ENCODE peak calls at places on chromosomes 7 and 10, in four cellular contexts. One of them, this sample, is unnamed. For H3K27me3, H3K9me3 and H3K4me1, the result is how much of the 10 kb centered on the place peaks cover.

GRCh38 chr10:69645751-69646687 is 16.0 kb downstream of the FAM241B start:
- DNase-seq in stomach: no peak
- DNase-seq in colonic mucosa: no peak
- DNase-seq in upper lobe of right lung: peak
- DNase-seq in this sample: no peak

GRCh38 chr7:2440608-2441245 is 35.5 kb downstream of the GRIFIN start:
- DNase-seq in colonic mucosa: no peak
- DNase-seq in stomach: peak
- DNase-seq in upper lobe of right lung: no peak
- DNase-seq in this sample: no peak

GRCh38 chr7:128361463-128362441 is at the start of gene PRRT4:
- DNase-seq in stomach: peak
- DNase-seq in colonic mucosa: no peak
- DNase-seq in upper lobe of right lung: peak
- DNase-seq in this sample: peak

GRCh38 chr7:73890541-73891147 is 29.7 kb downstream of the TMEM270 start:
- DNase-seq in colonic mucosa: no peak
- DNase-seq in stomach: no peak
- DNase-seq in upper lobe of right lung: no peak
- DNase-seq in this sample: no peak

GRCh38 chr7:23287612-23288011 is 11.5 kb upstream of the MALSU1 start:
- DNase-seq in colonic mucosa: no peak
- DNase-seq in stomach: no peak
- DNase-seq in upper lobe of right lung: no peak
- DNase-seq in this sample: no peak

GRCh38 chr10:132972986-132973902 is 30.9 kb upstream of the CFAP46 start:
- DNase-seq in colonic mucosa: no peak
- DNase-seq in stomach: no peak
- DNase-seq in upper lobe of right lung: peak
- DNase-seq in this sample: no peak

GRCh38 chr10:16752099-16752498 is 65.1 kb downstream of the RSU1 start:
- DNase-seq in upper lobe of right lung: no peak
- DNase-seq in colonic mucosa: no peak
- DNase-seq in stomach: no peak
- DNase-seq in this sample: no peak

GRCh38 chr10:63554666-63555065 is 33.5 kb downstream of the REEP3 start:
- DNase-seq in upper lobe of right lung: no peak
- DNase-seq in colonic mucosa: no peak
- DNase-seq in stomach: no peak
- DNase-seq in this sample: peak

GRCh38 chr7:27714831-27715444 is 25.0 kb upstream of the TAX1BP1 start:
- DNase-seq in stomach: no peak
- DNase-seq in colonic mucosa: no peak
- DNase-seq in upper lobe of right lung: no peak
- DNase-seq in this sample: no peak

GRCh38 chr10:8053446-8054242 is 844 bp upstream of the GATA3 start:
- DNase-seq in upper lobe of right lung: peak
- DNase-seq in stomach: peak
- DNase-seq in colonic mucosa: peak
- DNase-seq in this sample: peak

GRCh38 chr7:2116086-2116810 is 116.5 kb downstream of the MAD1L1 start:
- DNase-seq in colonic mucosa: no peak
- DNase-seq in stomach: no peak
- DNase-seq in upper lobe of right lung: no peak
- DNase-seq in this sample: no peak

GRCh38 chr7:30933124-30933893 is 21.7 kb downstream of the AQP1 start:
- DNase-seq in colonic mucosa: peak
- DNase-seq in stomach: no peak
- DNase-seq in upper lobe of right lung: peak
- DNase-seq in this sample: peak

GRCh38 chr10:7541137-7542087 is 125.4 kb downstream of the ITIH5 start:
- DNase-seq in upper lobe of right lung: no peak
- DNase-seq in stomach: no peak
- DNase-seq in colonic mucosa: peak
- DNase-seq in this sample: peak

GRCh38 chr10:93718937-93719725 is 16.7 kb upstream of the FRA10AC1 start:
- DNase-seq in colonic mucosa: no peak
- DNase-seq in stomach: no peak
- DNase-seq in upper lobe of right lung: no peak
- DNase-seq in this sample: peak

GRCh38 chr7:82419200-82419599 is 24.4 kb downstream of the CACNA2D1 start:
- DNase-seq in upper lobe of right lung: no peak
- DNase-seq in stomach: peak
- DNase-seq in colonic mucosa: no peak
- DNase-seq in this sample: no peak

GRCh38 chr10:125742465-125742864 is 23.0 kb downstream of the EDRF1 start:
- DNase-seq in upper lobe of right lung: no peak
- DNase-seq in colonic mucosa: no peak
- DNase-seq in stomach: no peak
- DNase-seq in this sample: no peak

GRCh38 chr10:77592946-77593636 is 44.5 kb downstream of the KCNMA1 start:
- DNase-seq in upper lobe of right lung: no peak
- DNase-seq in stomach: peak
- DNase-seq in colonic mucosa: no peak
- DNase-seq in this sample: no peak

GRCh38 chr10:77093126-77093525 is 544.5 kb downstream of the KCNMA1 start:
- DNase-seq in upper lobe of right lung: no peak
- DNase-seq in stomach: no peak
- DNase-seq in colonic mucosa: no peak
- DNase-seq in this sample: no peak

DNA sequence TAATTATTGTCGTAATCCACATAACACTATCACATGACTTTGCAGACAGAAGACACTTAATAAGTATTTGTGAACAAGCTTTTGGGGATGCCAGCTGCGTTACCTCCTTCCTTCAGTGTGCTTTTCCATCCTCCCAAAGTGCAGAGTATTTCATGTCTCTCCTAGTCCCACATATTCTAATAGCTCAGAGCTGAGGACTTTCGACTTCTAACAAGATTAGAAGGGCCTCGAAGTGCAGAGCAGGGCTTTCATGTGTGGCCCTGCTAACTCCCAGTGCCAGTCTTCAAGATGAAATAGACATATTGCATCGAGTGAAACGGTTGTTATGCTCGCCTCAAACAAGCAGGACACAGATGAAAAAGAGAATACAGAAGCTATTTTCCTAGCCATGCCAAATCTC is 125.7 kb upstream of the RNF32 start:
- DNase-seq in stomach: no peak
- DNase-seq in upper lobe of right lung: no peak
- DNase-seq in colonic mucosa: no peak
- DNase-seq in this sample: no peak
- H3K27me3 ChIP-seq in stomach: under half
- H3K27me3 ChIP-seq in upper lobe of right lung: under half
- H3K27me3 ChIP-seq in colonic mucosa: under half
- H3K27me3 ChIP-seq in this sample: under half

GRCh38 chr10:107919626-107920235 is 755.2 kb upstream of the SORCS1 start:
- DNase-seq in stomach: no peak
- DNase-seq in colonic mucosa: no peak
- DNase-seq in upper lobe of right lung: no peak
- DNase-seq in this sample: no peak

GRCh38 chr10:107914450-107915276 is 750.2 kb upstream of the SORCS1 start:
- DNase-seq in stomach: no peak
- DNase-seq in upper lobe of right lung: peak
- DNase-seq in colonic mucosa: peak
- DNase-seq in this sample: peak

GRCh38 chr10:107913317-107914294 is 749.1 kb upstream of the SORCS1 start:
- DNase-seq in upper lobe of right lung: no peak
- DNase-seq in stomach: no peak
- DNase-seq in colonic mucosa: no peak
- DNase-seq in this sample: no peak

GRCh38 chr10:107918171-107918570 is 753.7 kb upstream of the SORCS1 start:
- DNase-seq in colonic mucosa: no peak
- DNase-seq in stomach: no peak
- DNase-seq in upper lobe of right lung: no peak
- DNase-seq in this sample: no peak

GRCh38 chr10:107915277-107915634 is 750.8 kb upstream of the SORCS1 start:
- DNase-seq in stomach: no peak
- DNase-seq in upper lobe of right lung: no peak
- DNase-seq in colonic mucosa: no peak
- DNase-seq in this sample: no peak
- H3K9me3 ChIP-seq in stomach: under half
- H3K9me3 ChIP-seq in upper lobe of right lung: under half
- H3K9me3 ChIP-seq in colonic mucosa: under half
- H3K9me3 ChIP-seq in this sample: under half

GRCh38 chr10:72735288-72735926 is 43.5 kb downstream of the MCU start:
- DNase-seq in upper lobe of right lung: no peak
- DNase-seq in stomach: no peak
- DNase-seq in colonic mucosa: no peak
- DNase-seq in this sample: no peak
- H3K4me1 ChIP-seq in upper lobe of right lung: under half
- H3K4me1 ChIP-seq in stomach: under half
- H3K4me1 ChIP-seq in colonic mucosa: under half
- H3K4me1 ChIP-seq in this sample: under half

DNA sequence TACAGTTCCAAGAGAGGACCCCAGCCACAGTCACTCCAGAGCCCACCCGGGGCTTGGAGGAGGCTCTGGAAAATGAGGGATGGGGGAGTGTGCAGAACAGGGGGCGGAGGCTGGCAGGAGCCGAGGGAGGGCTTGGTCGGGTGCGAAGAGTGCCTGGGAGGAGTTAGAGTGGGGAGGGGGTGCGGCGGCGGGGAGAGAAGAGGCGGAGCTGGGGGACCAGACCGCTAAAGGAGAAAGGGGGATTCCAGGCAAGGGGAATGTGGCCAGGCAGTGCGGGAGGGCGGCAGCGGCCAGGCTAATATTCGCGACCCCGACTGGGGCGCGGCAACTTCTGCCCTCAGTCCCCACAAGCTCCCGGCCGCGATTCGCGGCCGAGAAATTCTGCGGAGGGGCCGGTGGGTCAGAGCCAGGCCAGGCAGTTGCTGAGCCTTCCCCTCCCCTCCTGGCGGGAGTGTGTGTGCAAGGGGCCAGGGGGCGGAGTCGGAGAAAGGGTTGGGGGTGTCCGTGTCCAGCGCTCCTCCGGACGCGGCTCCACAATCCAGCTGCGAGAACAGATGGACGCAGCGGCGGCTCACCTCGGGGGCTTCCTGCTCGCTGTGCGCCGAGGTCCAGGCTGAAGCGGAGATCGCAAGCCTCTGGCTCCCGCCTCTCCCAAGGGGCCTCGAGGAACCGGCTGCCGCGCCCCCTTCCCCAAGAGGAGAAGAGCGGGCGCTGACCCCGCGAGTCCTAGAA is 661 bp upstream of the SLC18A3 start:
- DNase-seq in stomach: no peak
- DNase-seq in colonic mucosa: no peak
- DNase-seq in upper lobe of right lung: peak
- DNase-seq in this sample: no peak
- H3K27me3 ChIP-seq in stomach: half or more
- H3K27me3 ChIP-seq in colonic mucosa: half or more
- H3K27me3 ChIP-seq in upper lobe of right lung: half or more
- H3K27me3 ChIP-seq in this sample: half or more

GRCh38 chr7:156158213-156158612 is 345.9 kb upstream of the SHH start:
- DNase-seq in stomach: no peak
- DNase-seq in colonic mucosa: no peak
- DNase-seq in upper lobe of right lung: peak
- DNase-seq in this sample: no peak
- H3K9me3 ChIP-seq in stomach: under half
- H3K9me3 ChIP-seq in colonic mucosa: under half
- H3K9me3 ChIP-seq in upper lobe of right lung: under half
- H3K9me3 ChIP-seq in this sample: under half

DNA sequence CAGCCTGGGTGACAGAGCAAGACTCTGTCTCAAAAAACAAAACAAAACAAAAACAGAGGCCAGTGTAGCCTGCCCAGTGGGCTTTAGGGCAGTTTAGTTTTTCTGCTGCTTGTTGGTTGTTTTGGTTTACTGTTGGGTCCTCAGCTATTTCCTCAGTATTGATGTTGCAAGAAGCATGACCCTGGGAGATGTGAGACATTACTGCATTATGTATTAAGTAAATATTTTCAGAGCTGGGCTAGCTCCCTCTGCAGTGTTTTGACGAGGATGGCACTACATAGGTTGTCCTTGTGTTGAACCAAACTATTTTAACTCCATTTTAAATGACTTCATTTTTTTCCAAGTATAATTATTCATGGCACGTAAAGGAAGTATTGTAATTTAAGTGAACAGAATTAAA is 4.8 kb downstream of the AKAP9 start:
- DNase-seq in colonic mucosa: no peak
- DNase-seq in stomach: no peak
- DNase-seq in upper lobe of right lung: no peak
- DNase-seq in this sample: no peak
- H3K4me1 ChIP-seq in colonic mucosa: under half
- H3K4me1 ChIP-seq in stomach: under half
- H3K4me1 ChIP-seq in upper lobe of right lung: under half
- H3K4me1 ChIP-seq in this sample: under half

GRCh38 chr7:309586-310228 is 19.7 kb downstream of the FOXL3 start:
- DNase-seq in stomach: no peak
- DNase-seq in upper lobe of right lung: peak
- DNase-seq in colonic mucosa: no peak
- DNase-seq in this sample: peak
- H3K27me3 ChIP-seq in stomach: under half
- H3K27me3 ChIP-seq in upper lobe of right lung: under half
- H3K27me3 ChIP-seq in colonic mucosa: under half
- H3K27me3 ChIP-seq in this sample: under half

DNA sequence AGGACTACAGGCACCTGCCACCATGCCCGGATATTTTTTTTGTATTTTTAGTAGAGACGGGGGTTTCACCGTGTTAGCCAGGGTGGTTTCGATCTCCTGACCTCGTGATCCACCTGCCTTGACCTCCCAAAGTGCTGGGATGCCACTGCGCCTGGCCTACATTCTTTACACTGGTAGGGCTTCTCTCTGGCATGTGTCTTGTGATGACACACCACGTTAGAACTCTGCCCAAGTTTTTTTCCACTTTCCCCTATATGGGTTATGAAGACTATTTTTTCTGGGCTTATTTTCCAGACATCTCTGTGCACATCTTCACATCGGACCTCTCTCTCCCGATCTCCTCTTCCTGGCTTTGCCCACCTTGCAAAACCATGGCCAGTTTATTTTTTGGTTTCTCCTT is 10.7 kb downstream of the FAM200A start:
- DNase-seq in upper lobe of right lung: no peak
- DNase-seq in colonic mucosa: no peak
- DNase-seq in stomach: no peak
- DNase-seq in this sample: no peak
- H3K9me3 ChIP-seq in upper lobe of right lung: under half
- H3K9me3 ChIP-seq in colonic mucosa: under half
- H3K9me3 ChIP-seq in stomach: under half
- H3K9me3 ChIP-seq in this sample: under half

GRCh38 chr10:74163313-74164068 is 12.5 kb downstream of the ADK start:
- DNase-seq in stomach: no peak
- DNase-seq in upper lobe of right lung: no peak
- DNase-seq in colonic mucosa: no peak
- DNase-seq in this sample: no peak
- H3K4me1 ChIP-seq in stomach: under half
- H3K4me1 ChIP-seq in upper lobe of right lung: under half
- H3K4me1 ChIP-seq in colonic mucosa: under half
- H3K4me1 ChIP-seq in this sample: under half

GRCh38 chr7:29564455-29565185 is 985 bp downstream of the PRR15 start:
- DNase-seq in stomach: peak
- DNase-seq in colonic mucosa: peak
- DNase-seq in upper lobe of right lung: peak
- DNase-seq in this sample: peak

GRCh38 chr7:29565634-29565981 is 2.0 kb downstream of the PRR15 start:
- DNase-seq in colonic mucosa: no peak
- DNase-seq in stomach: no peak
- DNase-seq in upper lobe of right lung: no peak
- DNase-seq in this sample: no peak

GRCh38 chr7:29567174-29567573 is 3.5 kb downstream of the PRR15 start:
- DNase-seq in upper lobe of right lung: no peak
- DNase-seq in colonic mucosa: peak
- DNase-seq in stomach: no peak
- DNase-seq in this sample: no peak

GRCh38 chr7:29565186-29565540 is 1.5 kb downstream of the PRR15 start:
- DNase-seq in upper lobe of right lung: no peak
- DNase-seq in stomach: no peak
- DNase-seq in colonic mucosa: no peak
- DNase-seq in this sample: no peak

GRCh38 chr7:29565982-29566746 is 2.5 kb downstream of the PRR15 start:
- DNase-seq in upper lobe of right lung: peak
- DNase-seq in colonic mucosa: peak
- DNase-seq in stomach: no peak
- DNase-seq in this sample: peak
- H3K27me3 ChIP-seq in upper lobe of right lung: half or more
- H3K27me3 ChIP-seq in colonic mucosa: under half
- H3K27me3 ChIP-seq in stomach: under half
- H3K27me3 ChIP-seq in this sample: half or more